ENCODE peak calls at places on chromosomes 7 and 10, in five cellular contexts. V is WERI-Rb-1, R is A549, T is PC-3, J is bronchial epithelial cell. U is an unnamed sample.

GRCh38 chr10:113320980-113321379 is 231.9 kb upstream of the HABP2 start:
- DNase-seq in V (no peak), R (no peak), T (no peak), J (no peak), U (no peak)

GRCh38 chr7:44471436-44471835 is 19.0 kb downstream of the NUDCD3 start:
- DNase-seq in V (no peak), R (no peak), T (no peak), J (no peak), U (no peak)

GRCh38 chr7:147894271-147894670 is 696.3 kb upstream of the C7orf33 start:
- DNase-seq in V (no peak), R (no peak), T (peak; percentile 35), J (no peak), U (no peak)

GRCh38 chr7:36011588-36011965 is 141.5 kb upstream of the EEPD1 start:
- DNase-seq in V (no peak), R (no peak), T (no peak), J (no peak), U (no peak)

GRCh38 chr7:327305-327931 is 37.4 kb downstream of the FOXL3 start:
- DNase-seq in V (no peak), R (no peak), T (no peak), J (no peak), U (no peak)

GRCh38 chr7:39580150-39580874 is 14.1 kb downstream of the YAE1 start:
- DNase-seq in V (peak; percentile 76), R (peak; percentile 94), T (peak; percentile 91), J (peak; percentile 86), U (peak; percentile 90)

GRCh38 chr7:51702673-51703072 is 386.1 kb upstream of the COBL start:
- DNase-seq in V (no peak), R (no peak), T (no peak), J (no peak), U (no peak)

GRCh38 chr7:23680417-23681405 is 712 bp downstream of the FAM221A start:
- DNase-seq in V (no peak), R (no peak), T (peak; percentile 77), J (peak; percentile 21), U (no peak)

GRCh38 chr10:71323407-71323806 is 4.3 kb downstream of the SLC29A3 start:
- DNase-seq in V (peak; percentile 42), R (peak; percentile 50), T (no peak), J (peak; percentile 56), U (peak; percentile 27)

GRCh38 chr10:119424591-119424975 is 117.9 kb downstream of the RGS10 start:
- DNase-seq in V (no peak), R (no peak), T (no peak), J (no peak), U (no peak)

GRCh38 chr10:119448579-119449209 is 93.8 kb downstream of the RGS10 start:
- DNase-seq in V (no peak), R (no peak), T (no peak), J (no peak), U (no peak)

GRCh38 chr10:21368728-21369425 is 156.6 kb downstream of the SKIDA1 start:
- DNase-seq in V (no peak), R (no peak), T (no peak), J (peak; percentile 91), U (peak; percentile 49)

GRCh38 chr10:24310104-24310503 is 101.2 kb downstream of the KIAA1217 start:
- DNase-seq in V (no peak), R (no peak), T (peak; percentile 24), J (peak; percentile 44), U (no peak)

GRCh38 chr10:75599875-75600648 is 168.6 kb downstream of the LRMDA start:
- DNase-seq in V (no peak), R (no peak), T (no peak), J (no peak), U (no peak)

GRCh38 chr7:128869138-128869943 is 6.7 kb downstream of the ATP6V1F start:
- DNase-seq in V (peak; percentile 51), R (peak; percentile 30), T (peak; percentile 56), J (no peak), U (peak; percentile 32)

GRCh38 chr7:43692582-43693373 is 36.5 kb downstream of the COA1 start:
- DNase-seq in V (peak; percentile 20), R (peak; percentile 36), T (peak; percentile 75), J (peak; percentile 52), U (peak; percentile 32)

GRCh38 chr10:69731184-69731583 is 70.5 kb upstream of the COL13A1 start:
- DNase-seq in V (peak; percentile 19), R (peak; percentile 18), T (peak; percentile 73), J (no peak), U (no peak)

GRCh38 chr7:79823246-79823951 is 311.2 kb upstream of the GNAI1 start:
- DNase-seq in V (no peak), R (no peak), T (no peak), J (no peak), U (no peak)

GRCh38 chr10:119370972-119371703 is 163.8 kb downstream of the GRK5 start:
- DNase-seq in V (no peak), R (no peak), T (no peak), J (no peak), U (peak; percentile 54)

GRCh38 chr7:30924624-30925023 is 13.0 kb downstream of the AQP1 start:
- DNase-seq in V (no peak), R (no peak), T (no peak), J (no peak), U (no peak)

GRCh38 chr10:118374404-118374803 is 32.3 kb upstream of the FAM204A start:
- DNase-seq in V (no peak), R (no peak), T (peak; percentile 9), J (peak; percentile 46), U (no peak)

GRCh38 chr10:80477813-80478212 is 23.7 kb downstream of the TSPAN14 start:
- DNase-seq in V (no peak), R (peak; percentile 70), T (no peak), J (peak; percentile 97), U (peak; percentile 89)

GRCh38 chr10:13592306-13592705 is 5.5 kb downstream of the PRPF18 start:
- DNase-seq in V (no peak), R (no peak), T (no peak), J (no peak), U (no peak)

GRCh38 chr7:32116436-32116835 is 46.2 kb upstream of the PDE1C start:
- DNase-seq in V (no peak), R (no peak), T (peak; percentile 50), J (no peak), U (no peak)

GRCh38 chr7:107172318-107173032 is 3.7 kb downstream of the HBP1 start:
- DNase-seq in V (no peak), R (no peak), T (no peak), J (no peak), U (no peak)

GRCh38 chr7:142868881-142869415 is 14.1 kb downstream of the EPHB6 start:
- DNase-seq in V (no peak), R (no peak), T (no peak), J (no peak), U (no peak)

GRCh38 chr7:131624536-131624935 is 68.1 kb upstream of the PODXL start:
- DNase-seq in V (no peak), R (no peak), T (no peak), J (no peak), U (no peak)

GRCh38 chr10:118571123-118571522 is 24.3 kb downstream of the PRLHR start:
- DNase-seq in V (no peak), R (no peak), T (no peak), J (no peak), U (no peak)

GRCh38 chr10:63644398-63645142 is 123.4 kb downstream of the REEP3 start:
- DNase-seq in V (no peak), R (no peak), T (no peak), J (no peak), U (no peak)

DNA sequence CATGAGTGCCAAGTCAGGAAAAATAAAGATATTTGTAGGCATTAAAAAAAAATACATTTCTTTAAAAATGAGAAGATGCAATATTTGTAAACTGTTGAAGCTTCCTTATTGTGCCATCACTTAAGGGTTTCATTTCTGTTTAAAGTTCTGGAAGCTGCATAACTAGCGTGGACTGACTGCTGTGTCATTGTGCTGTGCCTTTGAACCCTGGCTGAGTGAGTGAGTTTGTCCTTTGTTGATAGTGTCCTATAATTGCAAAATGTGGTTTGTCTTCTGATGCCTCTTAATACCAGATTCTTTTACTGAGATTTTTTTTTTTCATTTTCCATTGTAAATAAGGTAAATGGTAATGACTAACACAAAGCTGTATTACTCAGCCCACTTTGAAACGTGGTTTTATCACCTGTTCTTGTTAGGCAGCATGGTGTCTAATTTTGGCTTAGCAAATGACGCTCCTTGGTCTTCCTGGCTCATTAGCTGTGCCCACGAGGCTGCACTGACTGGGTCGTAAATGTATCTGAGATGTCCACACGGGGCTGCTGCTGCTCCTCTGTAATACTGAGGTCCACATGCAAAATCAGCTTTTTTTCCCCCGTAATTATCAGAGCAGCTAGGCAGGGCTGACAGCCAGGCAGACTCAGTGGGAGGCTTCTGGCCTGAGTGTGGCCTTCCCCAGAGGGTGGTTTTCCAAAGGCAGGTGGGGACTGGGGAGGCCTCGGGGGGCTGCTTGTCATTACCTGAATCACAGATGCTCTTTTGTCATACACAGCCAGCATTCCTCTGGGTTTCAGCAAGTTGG is 14.8 kb downstream of the ZSCAN25 start:
- DNase-seq in V (no peak), R (peak; percentile 56), T (peak; percentile 22), J (peak; percentile 89), U (peak; percentile 61)
- TF ChIP-seq CTCF in V (peak; percentile 19), R (peak; percentile 63), T (peak; percentile 52), J (peak; percentile 67), U (peak; percentile 64)

DNA sequence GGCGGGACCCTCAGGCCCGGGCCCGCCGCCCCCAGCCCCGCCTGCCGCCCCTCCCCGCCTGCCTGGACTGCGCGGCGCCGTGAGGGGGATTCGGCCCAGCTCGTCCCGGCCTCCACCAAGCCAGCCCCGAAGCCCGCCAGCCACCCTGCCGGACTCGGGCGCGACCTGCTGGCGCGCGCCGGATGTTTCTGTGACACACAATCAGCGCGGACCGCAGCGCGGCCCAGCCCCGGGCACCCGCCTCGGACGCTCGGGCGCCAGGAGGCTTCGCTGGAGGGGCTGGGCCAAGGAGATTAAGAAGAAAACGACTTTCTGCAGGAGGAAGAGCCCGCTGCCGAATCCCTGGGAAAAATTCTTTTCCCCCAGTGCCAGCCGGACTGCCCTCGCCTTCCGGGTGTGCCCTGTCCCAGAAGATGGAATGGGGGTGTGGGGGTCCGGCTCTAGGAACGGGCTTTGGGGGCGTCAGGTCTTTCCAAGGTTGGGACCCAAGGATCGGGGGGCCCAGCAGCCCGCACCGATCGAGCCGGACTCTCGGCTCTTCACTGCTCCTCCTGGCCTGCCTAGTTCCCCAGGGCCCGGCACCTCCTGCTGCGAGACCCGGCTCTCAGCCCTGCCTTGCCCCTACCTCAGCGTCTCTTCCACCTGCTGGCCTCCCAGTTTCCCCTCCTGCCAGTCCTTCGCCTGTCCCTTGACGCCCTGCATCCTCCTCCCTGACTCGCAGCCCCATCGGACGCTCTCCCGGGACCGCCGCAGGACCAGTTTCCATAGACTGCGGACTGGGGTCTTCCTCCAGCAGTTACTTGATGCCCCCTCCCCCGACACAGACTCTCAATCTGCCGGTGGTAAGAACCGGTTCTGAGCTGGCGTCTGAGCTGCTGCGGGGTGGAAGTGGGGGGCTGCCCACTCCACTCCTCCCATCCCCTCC is 82.7 kb downstream of the PAX2 start:
- DNase-seq in V (peak; percentile 68), R (peak; percentile 43), T (peak; percentile 30), J (no peak), U (peak; percentile 9)
- TF ChIP-seq CTCF in V (peak; percentile 15), R (peak; percentile 30), T (no peak), J (peak; percentile 14), U (no peak)

DNA sequence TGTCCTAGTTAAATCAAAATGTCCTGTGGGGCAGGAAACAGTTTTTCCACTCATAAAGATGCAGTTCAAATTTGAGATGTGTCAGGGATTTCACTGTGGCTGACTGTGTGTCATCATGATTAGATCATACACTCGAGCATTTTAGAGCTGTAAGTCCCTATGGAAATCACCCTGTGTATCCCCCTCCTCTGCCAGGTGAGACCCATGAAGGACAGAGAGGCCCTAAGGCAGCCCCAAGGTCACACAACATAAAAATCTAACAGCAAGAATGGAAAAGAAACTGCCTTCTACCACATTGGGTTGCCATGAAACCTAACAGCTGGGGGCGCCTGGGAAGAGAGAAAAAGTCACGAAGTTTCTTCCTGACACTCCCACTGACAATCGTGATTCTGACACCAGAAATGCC is 135.8 kb downstream of the KCNMA1 start:
- DNase-seq in V (no peak), R (no peak), T (peak; percentile 86), J (peak; percentile 72), U (no peak)
- TF ChIP-seq CTCF in V (no peak), R (no peak), T (peak; percentile 55), J (no peak), U (no peak)

GRCh38 chr7:68186072-68186471 is 1189.4 kb downstream of the TYW1 start:
- DNase-seq in V (no peak), R (no peak), T (no peak), J (no peak), U (no peak)
- TF ChIP-seq CTCF in V (no peak), R (no peak), T (no peak), J (no peak), U (no peak)